ENCODE peak calls at places on chromosomes 3 and 15, in five cellular contexts. B is stimulated activated naive B cell treated with anti-CD40 and anti-IgM and Interleukin-4, amounts not matched to agents 10 μg/mL and 1 μg/mL and 100 μg/mL, for 72 hours; V is SJSA1; F is NCI-H345; R is adipocyte. Z is an unnamed sample.

GRCh38 chr3:12462159-12462962 is 21.9 kb upstream of the TSEN2 start:
- DNase-seq in B (no peak), V (no peak), F (no peak), R (no peak), Z (no peak)

GRCh38 chr15:91228890-91229289 is 128.8 kb downstream of the SV2B start:
- DNase-seq in R (no peak), B (no peak), F (no peak), V (no peak), Z (no peak)

GRCh38 chr3:193764959-193765358 is 172.0 kb downstream of the OPA1 start:
- DNase-seq in B (no peak), R (no peak), F (no peak), V (no peak), Z (no peak)

GRCh38 chr3:184806567-184807271 is 5.2 kb upstream of the VPS8 start:
- DNase-seq in V (no peak), R (no peak), F (no peak), B (no peak), Z (no peak)

GRCh38 chr3:109640146-109640652 is 302.9 kb upstream of the DPPA4 start:
- DNase-seq in V (no peak), B (no peak), R (no peak), F (no peak), Z (no peak)

GRCh38 chr15:72175186-72176044 is 22.2 kb downstream of the GRAMD2A start:
- DNase-seq in V (no peak), F (no peak), B (no peak), R (no peak), Z (no peak)

GRCh38 chr3:121295453-121295852 is 250.3 kb downstream of the POLQ start:
- DNase-seq in B (no peak), F (no peak), V (no peak), R (no peak), Z (no peak)

GRCh38 chr3:189289251-189289650 is 117.5 kb downstream of the TPRG1 start:
- DNase-seq in V (no peak), F (no peak), R (no peak), B (no peak), Z (no peak)

GRCh38 chr3:186321746-186322145 is 40.3 kb downstream of the DGKG start:
- DNase-seq in V (no peak), F (no peak), B (no peak), R (no peak), Z (no peak)

GRCh38 chr3:23548706-23549105 is 257.0 kb upstream of the UBE2E1 start:
- DNase-seq in F (no peak), V (no peak), B (no peak), R (peak), Z (no peak)

GRCh38 chr3:21839592-21839991 is 88.6 kb upstream of the ZNF385D start:
- DNase-seq in R (peak), F (no peak), B (no peak), V (no peak), Z (no peak)

GRCh38 chr15:46170326-46170725 is 535.5 kb downstream of the SQOR start:
- DNase-seq in F (no peak), V (no peak), R (no peak), B (no peak), Z (no peak)

GRCh38 chr3:194886836-194887235 is 201.2 kb downstream of the FAM43A start:
- DNase-seq in B (no peak), R (no peak), F (no peak), V (no peak), Z (no peak)

GRCh38 chr3:174937488-174937887 is 78.4 kb downstream of the NAALADL2 start:
- DNase-seq in V (no peak), F (no peak), R (peak), B (no peak), Z (no peak)

GRCh38 chr3:26438981-26439884 is 183.3 kb upstream of the LRRC3B start:
- DNase-seq in B (no peak), R (no peak), V (no peak), F (no peak), Z (no peak)

GRCh38 chr3:126266291-126266840 is 86.0 kb upstream of the ALDH1L1 start:
- DNase-seq in F (no peak), R (no peak), B (no peak), V (no peak), Z (no peak)

GRCh38 chr15:94322141-94322540 is 90.8 kb downstream of the MCTP2 start:
- DNase-seq in R (peak), B (no peak), F (no peak), V (no peak), Z (no peak)

GRCh38 chr3:42229942-42230688 is 35.9 kb downstream of the CCK start:
- DNase-seq in B (no peak), R (peak), F (peak), V (peak), Z (peak)

GRCh38 chr3:64559658-64560057 is 128.1 kb downstream of the ADAMTS9 start:
- DNase-seq in V (no peak), B (no peak), F (no peak), R (peak), Z (no peak)

GRCh38 chr15:86650084-86650483 is 570.4 kb downstream of the AGBL1 start:
- DNase-seq in F (no peak), B (no peak), R (no peak), V (no peak), Z (no peak)

Z was measured in NCI-H526.